ENCODE peak calls at places on chromosomes 3 and 15, in four cellular contexts. One of them, this sample, is unnamed. For H3K36me3, the result is how much of the 10 kb centered on the place peaks cover.

GRCh38 chr15:67788986-67789385 is 36.3 kb upstream of the SKOR1 start:
- DNase-seq in mucosa of descending colon: no peak
- DNase-seq in body of pancreas: no peak
- DNase-seq in uterus: no peak
- DNase-seq in this sample: no peak

GRCh38 chr3:182959474-182960350 is 20.6 kb downstream of the DCUN1D1 start:
- DNase-seq in mucosa of descending colon: no peak
- DNase-seq in uterus: no peak
- DNase-seq in body of pancreas: no peak
- DNase-seq in this sample: no peak

GRCh38 chr3:171088496-171088895 is 62.0 kb upstream of the SLC2A2 start:
- DNase-seq in mucosa of descending colon: no peak
- DNase-seq in body of pancreas: no peak
- DNase-seq in uterus: no peak
- DNase-seq in this sample: no peak

GRCh38 chr15:50046159-50046558 is 72.9 kb downstream of the ATP8B4 start:
- DNase-seq in mucosa of descending colon: no peak
- DNase-seq in uterus: no peak
- DNase-seq in body of pancreas: no peak
- DNase-seq in this sample: no peak

GRCh38 chr3:62601238-62601856 is 228.0 kb upstream of the FEZF2 start:
- DNase-seq in mucosa of descending colon: no peak
- DNase-seq in body of pancreas: no peak
- DNase-seq in uterus: no peak
- DNase-seq in this sample: no peak

GRCh38 chr3:11055496-11055895 is 62.9 kb downstream of the SLC6A1 start:
- DNase-seq in body of pancreas: no peak
- DNase-seq in mucosa of descending colon: no peak
- DNase-seq in uterus: no peak
- DNase-seq in this sample: no peak

GRCh38 chr3:64291956-64292355 is 66.7 kb upstream of the PRICKLE2 start:
- DNase-seq in body of pancreas: no peak
- DNase-seq in uterus: peak
- DNase-seq in mucosa of descending colon: no peak
- DNase-seq in this sample: no peak

GRCh38 chr15:76903251-76903681 is 1.9 kb downstream of the SCAPER start:
- DNase-seq in mucosa of descending colon: no peak
- DNase-seq in uterus: no peak
- DNase-seq in body of pancreas: no peak
- DNase-seq in this sample: no peak

GRCh38 chr3:71162221-71162620 is 421.3 kb downstream of the FOXP1 start:
- DNase-seq in body of pancreas: no peak
- DNase-seq in mucosa of descending colon: no peak
- DNase-seq in uterus: no peak
- DNase-seq in this sample: no peak

GRCh38 chr3:100106531-100107155 is 7.7 kb downstream of the FILIP1L start:
- DNase-seq in body of pancreas: no peak
- DNase-seq in uterus: no peak
- DNase-seq in mucosa of descending colon: no peak
- DNase-seq in this sample: no peak

GRCh38 chr3:127485396-127486170 is 105.0 kb downstream of the TPRA1 start:
- DNase-seq in mucosa of descending colon: no peak
- DNase-seq in body of pancreas: no peak
- DNase-seq in uterus: no peak
- DNase-seq in this sample: no peak

GRCh38 chr3:15606434-15606891 is 4.9 kb downstream of the BTD start:
- DNase-seq in body of pancreas: peak
- DNase-seq in uterus: no peak
- DNase-seq in mucosa of descending colon: no peak
- DNase-seq in this sample: no peak

GRCh38 chr3:43296565-43296964 is 10.2 kb downstream of the SNRK start:
- DNase-seq in uterus: no peak
- DNase-seq in mucosa of descending colon: no peak
- DNase-seq in body of pancreas: no peak
- DNase-seq in this sample: peak

GRCh38 chr3:171967137-171967783 is 72.1 kb upstream of the FNDC3B start:
- DNase-seq in body of pancreas: no peak
- DNase-seq in mucosa of descending colon: no peak
- DNase-seq in uterus: no peak
- DNase-seq in this sample: no peak

GRCh38 chr3:64318001-64318400 is 92.7 kb upstream of the PRICKLE2 start:
- DNase-seq in uterus: no peak
- DNase-seq in body of pancreas: no peak
- DNase-seq in mucosa of descending colon: no peak
- DNase-seq in this sample: no peak

GRCh38 chr15:76366714-76367113 is 30.1 kb downstream of the ISL2 start:
- DNase-seq in body of pancreas: no peak
- DNase-seq in mucosa of descending colon: peak
- DNase-seq in uterus: no peak
- DNase-seq in this sample: no peak

GRCh38 chr3:194312743-194313281 is 38.3 kb downstream of the CPN2 start:
- DNase-seq in body of pancreas: no peak
- DNase-seq in mucosa of descending colon: no peak
- DNase-seq in uterus: peak
- DNase-seq in this sample: no peak

GRCh38 chr15:91291673-91292072 is 191.6 kb downstream of the SV2B start:
- DNase-seq in uterus: no peak
- DNase-seq in body of pancreas: no peak
- DNase-seq in mucosa of descending colon: no peak
- DNase-seq in this sample: no peak

GRCh38 chr15:59994855-59995557 is 9.1 kb upstream of the FOXB1 start:
- DNase-seq in mucosa of descending colon: no peak
- DNase-seq in body of pancreas: no peak
- DNase-seq in uterus: no peak
- DNase-seq in this sample: no peak

GRCh38 chr15:57367556-57367955 is 8.7 kb upstream of the CGNL1 start:
- DNase-seq in mucosa of descending colon: no peak
- DNase-seq in uterus: no peak
- DNase-seq in body of pancreas: no peak
- DNase-seq in this sample: no peak

GRCh38 chr3:73784647-73785420 is 160.1 kb upstream of the PDZRN3 start:
- DNase-seq in mucosa of descending colon: no peak
- DNase-seq in uterus: no peak
- DNase-seq in body of pancreas: no peak
- DNase-seq in this sample: no peak

GRCh38 chr15:69607101-69607500 is 154.5 kb downstream of the RPLP1 start:
- DNase-seq in uterus: no peak
- DNase-seq in mucosa of descending colon: no peak
- DNase-seq in body of pancreas: no peak
- DNase-seq in this sample: no peak

GRCh38 chr3:64179860-64180259 is 45.4 kb downstream of the PRICKLE2 start:
- DNase-seq in body of pancreas: no peak
- DNase-seq in uterus: no peak
- DNase-seq in mucosa of descending colon: no peak
- DNase-seq in this sample: no peak

GRCh38 chr3:50529996-50530706 is 26.7 kb upstream of the CACNA2D2 start:
- DNase-seq in body of pancreas: no peak
- DNase-seq in mucosa of descending colon: no peak
- DNase-seq in uterus: no peak
- DNase-seq in this sample: peak
- H3K4me3 ChIP-seq in body of pancreas: no peak
- H3K4me3 ChIP-seq in mucosa of descending colon: no peak
- H3K4me3 ChIP-seq in uterus: no peak
- H3K4me3 ChIP-seq in this sample: no peak

GRCh38 chr15:40859206-40859851 is 14.7 kb downstream of the RHOV start:
- DNase-seq in mucosa of descending colon: peak
- DNase-seq in uterus: peak
- DNase-seq in body of pancreas: peak
- DNase-seq in this sample: peak

GRCh38 chr15:40855706-40856234 is 11.9 kb downstream of the SPINT1 start:
- DNase-seq in uterus: no peak
- DNase-seq in body of pancreas: no peak
- DNase-seq in mucosa of descending colon: no peak
- DNase-seq in this sample: no peak

GRCh38 chr15:40858706-40859105 is 14.9 kb downstream of the SPINT1 start:
- DNase-seq in body of pancreas: peak
- DNase-seq in mucosa of descending colon: no peak
- DNase-seq in uterus: no peak
- DNase-seq in this sample: no peak

GRCh38 chr15:40856736-40857135 is 12.9 kb downstream of the SPINT1 start:
- DNase-seq in uterus: no peak
- DNase-seq in mucosa of descending colon: no peak
- DNase-seq in body of pancreas: no peak
- DNase-seq in this sample: no peak

DNA sequence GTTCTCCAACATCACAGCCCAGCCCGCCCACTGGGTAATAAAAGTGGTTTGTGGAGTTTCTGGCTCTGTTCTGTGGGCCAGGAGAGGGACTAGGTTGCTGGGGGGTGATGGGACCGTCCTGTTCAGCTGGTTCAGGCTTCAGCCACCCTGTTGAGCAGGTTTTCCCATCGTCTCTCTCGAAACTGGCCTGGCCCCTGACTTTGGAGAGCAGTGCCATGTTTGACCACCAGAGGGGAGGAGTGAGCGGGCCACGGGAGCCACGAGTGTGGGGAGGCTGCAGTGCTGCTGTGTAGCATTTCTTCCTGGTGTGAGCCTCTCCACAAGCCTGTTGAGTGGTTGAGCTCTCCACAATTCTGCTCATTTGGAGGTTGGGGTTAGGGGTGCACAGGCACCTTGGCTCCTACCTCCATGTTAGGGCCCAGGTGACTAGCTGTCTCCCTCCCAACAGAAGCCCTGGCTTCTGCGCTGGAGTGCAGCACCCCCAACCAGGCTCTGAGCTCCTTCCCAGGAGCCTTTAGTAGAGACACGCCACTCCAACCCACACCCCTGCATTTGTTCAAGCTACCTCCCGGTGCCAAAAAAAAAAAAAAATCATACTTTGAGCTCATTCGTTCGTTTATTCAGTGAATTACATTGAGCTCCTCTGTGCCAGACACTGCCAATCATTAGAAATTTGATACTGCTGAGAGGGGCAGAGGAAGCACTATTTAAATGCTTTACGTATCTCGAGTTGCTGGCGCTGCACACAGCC is 13.9 kb downstream of the SPINT1 start:
- DNase-seq in body of pancreas: peak
- DNase-seq in uterus: peak
- DNase-seq in mucosa of descending colon: peak
- DNase-seq in this sample: peak
- H3K36me3 ChIP-seq in body of pancreas: under half
- H3K36me3 ChIP-seq in uterus: under half
- H3K36me3 ChIP-seq in mucosa of descending colon: under half
- H3K36me3 ChIP-seq in this sample: under half

GRCh38 chr15:45187578-45187893 is 230 bp downstream of the SHF start:
- DNase-seq in mucosa of descending colon: no peak
- DNase-seq in body of pancreas: no peak
- DNase-seq in uterus: no peak
- DNase-seq in this sample: no peak
- TF ChIP-seq CTCF in mucosa of descending colon: no peak
- TF ChIP-seq CTCF in body of pancreas: no peak
- TF ChIP-seq CTCF in uterus: no peak
- TF ChIP-seq CTCF in this sample: no peak

GRCh38 chr15:47720555-47720954 is 3.2 kb downstream of the SEMA6D start:
- DNase-seq in body of pancreas: no peak
- DNase-seq in mucosa of descending colon: no peak
- DNase-seq in uterus: no peak
- DNase-seq in this sample: no peak
- H3K4me3 ChIP-seq in body of pancreas: no peak
- H3K4me3 ChIP-seq in mucosa of descending colon: no peak
- H3K4me3 ChIP-seq in uterus: no peak
- H3K4me3 ChIP-seq in this sample: no peak

GRCh38 chr15:37086120-37086519 is 14.2 kb downstream of the MEIS2 start:
- DNase-seq in body of pancreas: no peak
- DNase-seq in uterus: no peak
- DNase-seq in mucosa of descending colon: no peak
- DNase-seq in this sample: no peak
- H3K36me3 ChIP-seq in body of pancreas: under half
- H3K36me3 ChIP-seq in uterus: under half
- H3K36me3 ChIP-seq in mucosa of descending colon: under half
- H3K36me3 ChIP-seq in this sample: under half

This sample was measured in CD8-positive, alpha-beta T cell.